ENCODE peak calls at places on chromosomes 12 and 14, in four cellular contexts. One of them, this sample, is unnamed.

GRCh38 chr12:108175310-108175709 is 46.2 kb downstream of the WSCD2 start:
- DNase-seq in HepG2: no peak
- DNase-seq in H1: no peak
- DNase-seq in GM12878: no peak
- DNase-seq in this sample: no peak

GRCh38 chr12:120117961-120118709 is 1.6 kb upstream of the RAB35 start:
- DNase-seq in HepG2: peak; percentile 45
- DNase-seq in H1: no peak
- DNase-seq in GM12878: no peak
- DNase-seq in this sample: peak; percentile 49

GRCh38 chr12:54561164-54561563 is 11.8 kb downstream of the PDE1B start:
- DNase-seq in HepG2: no peak
- DNase-seq in H1: no peak
- DNase-seq in GM12878: no peak
- DNase-seq in this sample: no peak

GRCh38 chr14:68548194-68549056 is 244.4 kb downstream of the ZFP36L1 start:
- DNase-seq in HepG2: no peak
- DNase-seq in H1: peak; percentile 54
- DNase-seq in GM12878: no peak
- DNase-seq in this sample: no peak

GRCh38 chr14:34258318-34258717 is 203.7 kb downstream of the SPTSSA start:
- DNase-seq in HepG2: no peak
- DNase-seq in H1: no peak
- DNase-seq in GM12878: no peak
- DNase-seq in this sample: no peak

GRCh38 chr12:132367401-132367851 is 38.0 kb upstream of the GALNT9 start:
- DNase-seq in HepG2: no peak
- DNase-seq in H1: no peak
- DNase-seq in GM12878: no peak
- DNase-seq in this sample: no peak

GRCh38 chr14:99568567-99569560 is 35.1 kb downstream of the CCDC85C start:
- DNase-seq in HepG2: no peak
- DNase-seq in H1: no peak
- DNase-seq in GM12878: no peak
- DNase-seq in this sample: no peak

GRCh38 chr14:64762044-64763034 is 58.1 kb downstream of the PLEKHG3 start:
- DNase-seq in HepG2: peak; percentile 35
- DNase-seq in H1: no peak
- DNase-seq in GM12878: no peak
- DNase-seq in this sample: no peak

GRCh38 chr12:105574056-105574715 is 243.7 kb downstream of the C12orf75 start:
- DNase-seq in HepG2: no peak
- DNase-seq in H1: no peak
- DNase-seq in GM12878: no peak
- DNase-seq in this sample: no peak

GRCh38 chr14:97274626-97275025 is 477.4 kb downstream of the VRK1 start:
- DNase-seq in HepG2: no peak
- DNase-seq in H1: no peak
- DNase-seq in GM12878: no peak
- DNase-seq in this sample: no peak

GRCh38 chr14:26896447-26896846 is 298.6 kb upstream of the NOVA1 start:
- DNase-seq in HepG2: no peak
- DNase-seq in H1: no peak
- DNase-seq in GM12878: no peak
- DNase-seq in this sample: no peak
- TF ChIP-seq SUZ12 in HepG2: no peak
- TF ChIP-seq SUZ12 in H1: no peak
- TF ChIP-seq SUZ12 in GM12878: no peak
- TF ChIP-seq SUZ12 in this sample: no peak

DNA sequence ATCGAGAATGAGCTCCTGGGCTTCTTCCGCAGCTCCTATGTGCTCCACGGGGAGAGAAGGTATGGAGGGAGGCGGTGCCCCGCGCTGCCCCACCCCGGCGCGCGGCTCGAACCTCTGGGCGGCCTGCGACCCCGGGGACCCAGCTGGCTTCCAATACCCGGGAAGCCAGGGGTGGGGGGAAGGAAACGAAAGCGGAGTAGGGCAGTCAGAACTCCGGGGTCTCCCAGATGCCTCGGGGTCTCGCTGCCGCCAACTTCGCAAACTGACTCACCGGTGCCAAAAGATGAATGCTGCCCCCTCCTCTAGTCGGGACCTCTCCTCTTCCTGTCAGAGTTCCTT is 1.3 kb downstream of the TRHDE start:
- DNase-seq in HepG2: no peak
- DNase-seq in H1: peak; percentile 52
- DNase-seq in GM12878: no peak
- DNase-seq in this sample: no peak
- H3K9ac ChIP-seq in HepG2: no peak overlapping the region
- H3K9ac ChIP-seq in H1: no peak overlapping the region
- H3K9ac ChIP-seq in GM12878: no peak overlapping the region
- H3K9ac ChIP-seq in this sample: peak overlapping the region; percentile 70

GRCh38 chr14:104555621-104556255 is 23.8 kb upstream of the C14orf180 start:
- DNase-seq in HepG2: no peak
- DNase-seq in H1: no peak
- DNase-seq in GM12878: no peak
- DNase-seq in this sample: no peak
- TF ChIP-seq SUZ12 in HepG2: no peak
- TF ChIP-seq SUZ12 in H1: no peak
- TF ChIP-seq SUZ12 in GM12878: no peak
- TF ChIP-seq SUZ12 in this sample: no peak

DNA sequence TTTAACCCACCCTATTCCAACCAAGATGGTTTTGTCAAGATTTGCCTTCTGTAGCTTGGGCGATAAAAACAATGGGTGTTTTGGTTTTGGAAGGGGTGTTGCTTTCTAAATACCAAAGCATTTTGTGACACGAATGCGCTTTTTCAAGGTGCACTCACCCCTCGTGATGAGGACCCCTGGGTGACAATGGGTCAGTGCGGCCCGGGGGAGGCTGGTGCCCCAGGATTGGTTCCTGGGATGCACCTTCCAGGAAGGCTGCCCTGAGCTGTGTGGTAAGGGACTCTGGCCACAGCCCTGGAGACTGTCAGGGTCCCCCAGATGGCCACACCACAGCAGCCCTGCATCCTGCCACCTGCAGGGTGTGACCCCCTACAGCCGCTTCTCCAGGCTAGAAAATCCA is 180.6 kb upstream of the MYL2 start:
- DNase-seq in HepG2: no peak
- DNase-seq in H1: no peak
- DNase-seq in GM12878: no peak
- DNase-seq in this sample: no peak
- H3K9ac ChIP-seq in HepG2: no peak overlapping the region
- H3K9ac ChIP-seq in H1: no peak overlapping the region
- H3K9ac ChIP-seq in GM12878: no peak overlapping the region
- H3K9ac ChIP-seq in this sample: no peak overlapping the region

GRCh38 chr14:105250008-105250366 is 1.7 kb downstream of the BTBD6 start:
- DNase-seq in HepG2: no peak
- DNase-seq in H1: no peak
- DNase-seq in GM12878: no peak
- DNase-seq in this sample: no peak
- TF ChIP-seq SUZ12 in HepG2: no peak
- TF ChIP-seq SUZ12 in H1: no peak
- TF ChIP-seq SUZ12 in GM12878: no peak
- TF ChIP-seq SUZ12 in this sample: no peak

DNA sequence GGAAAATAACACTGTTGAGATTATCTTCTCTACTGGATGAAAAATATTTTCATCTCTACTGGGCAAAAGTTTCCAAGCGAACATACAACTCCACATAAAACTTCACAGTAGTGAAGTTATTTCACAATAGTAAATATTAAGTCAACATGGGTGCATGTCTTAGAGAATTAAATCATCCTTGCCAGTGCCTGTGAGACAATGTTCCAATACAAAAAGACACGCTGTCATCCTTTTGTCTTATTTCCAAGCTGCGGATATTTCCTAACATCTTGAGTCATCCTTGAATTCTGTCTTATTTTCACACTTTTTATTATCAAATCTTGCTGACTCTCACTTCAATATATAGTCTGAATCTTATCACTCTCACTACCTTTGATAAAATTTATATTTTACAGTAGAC is 142.9 kb upstream of the KITLG start:
- DNase-seq in HepG2: no peak
- DNase-seq in H1: no peak
- DNase-seq in GM12878: no peak
- DNase-seq in this sample: no peak
- H3K9ac ChIP-seq in HepG2: no peak overlapping the region
- H3K9ac ChIP-seq in H1: no peak overlapping the region
- H3K9ac ChIP-seq in GM12878: no peak overlapping the region
- H3K9ac ChIP-seq in this sample: no peak overlapping the region

DNA sequence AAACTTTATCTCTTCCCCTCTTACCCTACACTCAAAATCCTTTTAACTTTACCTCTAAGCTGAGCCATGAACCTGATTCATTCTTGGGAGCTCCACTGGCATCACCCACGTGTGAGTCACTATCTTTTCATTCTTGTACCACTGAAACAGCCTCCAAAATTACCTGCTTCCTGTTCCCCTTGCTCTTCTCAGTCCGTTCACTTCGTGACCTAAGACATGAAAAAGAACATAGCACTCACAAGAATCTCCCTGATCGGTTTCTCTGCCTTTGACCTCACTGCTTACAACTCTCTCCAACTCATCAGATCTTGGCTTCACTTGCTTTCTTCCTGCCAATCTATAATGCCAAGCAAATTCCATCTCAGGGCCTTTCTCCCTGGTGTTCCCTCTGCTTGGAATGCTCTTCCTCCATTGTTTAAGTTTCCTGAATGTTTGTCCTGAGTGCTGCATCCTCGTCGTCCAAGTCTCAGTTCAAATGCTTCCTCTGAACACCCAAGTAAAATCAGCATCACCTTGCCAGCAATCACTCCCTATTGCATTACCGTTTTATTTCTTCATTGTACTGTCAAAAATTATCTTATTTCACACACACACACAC is 9.2 kb downstream of the GLIPR1 start:
- DNase-seq in HepG2: no peak
- DNase-seq in H1: no peak
- DNase-seq in GM12878: no peak
- DNase-seq in this sample: no peak
- TF ChIP-seq SUZ12 in HepG2: no peak
- TF ChIP-seq SUZ12 in H1: no peak
- TF ChIP-seq SUZ12 in GM12878: no peak
- TF ChIP-seq SUZ12 in this sample: no peak

GRCh38 chr12:15231493-15231892 is 10.3 kb upstream of the RERG start:
- DNase-seq in HepG2: no peak
- DNase-seq in H1: no peak
- DNase-seq in GM12878: no peak
- DNase-seq in this sample: no peak
- H3K9ac ChIP-seq in HepG2: no peak overlapping the region
- H3K9ac ChIP-seq in H1: no peak overlapping the region
- H3K9ac ChIP-seq in GM12878: no peak overlapping the region
- H3K9ac ChIP-seq in this sample: no peak overlapping the region